ENCODE peak calls at places on chromosomes 5 and 9, in nine cellular contexts. R is GM04503; V is colonic mucosa; U is NCI-H1417; O is NCI-H774; I is naive thymus-derived CD8-positive, alpha-beta T cell; M is Right ventricle myocardium superior; X is HCEC 1CT; D is KG1. H is an unnamed sample.

GRCh38 chr9:89821081-89821480 is 216.3 kb downstream of the GADD45G start:
- DNase-seq in O (no peak), V (no peak), U (no peak), M (no peak), R (no peak), D (no peak), I (no peak), X (no peak), H (no peak)

GRCh38 chr5:168365581-168366081 is 74.2 kb downstream of the WWC1 start:
- DNase-seq in D (no peak), O (no peak), R (peak; percentile 27), V (peak; percentile 73), I (no peak), U (no peak), X (peak; percentile 73), M (no peak), H (no peak)

GRCh38 chr5:69217154-69217731 is 17.4 kb upstream of the CDK7 start:
- DNase-seq in V (no peak), M (no peak), D (peak; percentile 81), R (no peak), I (no peak), U (no peak), X (no peak), O (no peak), H (peak; percentile 94)

GRCh38 chr9:121838757-121839669 is 187.6 kb downstream of the DAB2IP start:
- DNase-seq in I (no peak), U (peak; percentile 13), R (no peak), D (no peak), X (peak; percentile 7), O (no peak), V (no peak), M (no peak), H (no peak)

GRCh38 chr9:93094294-93095204 is 1.5 kb upstream of the CARD19 start:
- DNase-seq in U (peak; percentile 52), V (peak; percentile 67), M (peak; percentile 81), X (no peak), R (no peak), D (no peak), I (peak; percentile 38), O (no peak), H (peak; percentile 70)

GRCh38 chr9:134193912-134194535 is 29.7 kb upstream of the RNU6ATAC start:
- DNase-seq in M (no peak), R (no peak), O (no peak), V (no peak), I (no peak), D (no peak), U (no peak), X (no peak), H (no peak)

GRCh38 chr9:126401107-126401506 is 74.5 kb downstream of the MVB12B start:
- DNase-seq in I (no peak), R (no peak), V (no peak), U (no peak), O (no peak), M (no peak), X (no peak), D (no peak), H (no peak)

GRCh38 chr9:128162215-128163026 is 2.4 kb downstream of the BBLN start:
- DNase-seq in O (no peak), U (no peak), X (no peak), V (no peak), I (no peak), R (no peak), M (peak; percentile 74), D (no peak), H (no peak)

GRCh38 chr9:81609782-81610738 is 79.3 kb downstream of the TLE1 start:
- DNase-seq in M (no peak), X (no peak), I (peak; percentile 15), V (no peak), R (no peak), U (no peak), D (peak; percentile 52), O (no peak), H (peak; percentile 56)

GRCh38 chr5:67577424-67577823 is 380.8 kb upstream of the CD180 start:
- DNase-seq in D (no peak), X (peak; percentile 86), U (peak; percentile 86), M (no peak), V (no peak), R (no peak), O (peak; percentile 5), I (no peak), H (no peak)

GRCh38 chr5:5344051-5344571 is 78.4 kb upstream of the ICE1 start:
- DNase-seq in D (no peak), X (no peak), O (no peak), M (no peak), R (no peak), V (no peak), U (no peak), I (no peak), H (no peak)

GRCh38 chr5:134892282-134892681 is 12.6 kb upstream of the PCBD2 start:
- DNase-seq in I (no peak), D (no peak), V (no peak), U (no peak), X (no peak), O (no peak), R (no peak), M (no peak), H (no peak)

GRCh38 chr9:135592625-135593024 is 31.1 kb downstream of the PAEP start:
- DNase-seq in D (no peak), M (no peak), I (no peak), V (no peak), U (no peak), O (no peak), R (no peak), X (no peak), H (no peak)

GRCh38 chr9:112378441-112379176 is 1.3 kb upstream of the HSDL2 start:
- DNase-seq in M (peak; percentile 54), U (peak; percentile 76), X (peak; percentile 4), O (no peak), D (no peak), I (no peak), V (peak; percentile 51), R (no peak), H (no peak)

GRCh38 chr9:93947409-93948070 is 7.6 kb downstream of the BARX1 start:
- DNase-seq in O (no peak), D (no peak), U (no peak), R (no peak), V (no peak), M (no peak), I (no peak), X (no peak), H (no peak)

GRCh38 chr5:68661237-68661636 is 432.6 kb upstream of the SLC30A5 start:
- DNase-seq in D (no peak), R (no peak), V (peak; percentile 46), X (peak; percentile 75), O (no peak), U (no peak), I (no peak), M (no peak), H (no peak)

GRCh38 chr5:78221964-78222451 is 72.5 kb downstream of the AP3B1 start:
- DNase-seq in O (no peak), I (no peak), X (peak; percentile 3), V (no peak), U (no peak), R (no peak), M (no peak), D (peak; percentile 44), H (peak; percentile 91)

GRCh38 chr9:81526587-81526986 is 162.8 kb downstream of the TLE1 start:
- DNase-seq in R (peak; percentile 56), D (no peak), M (no peak), O (no peak), X (peak; percentile 71), I (no peak), V (no peak), U (no peak), H (no peak)

GRCh38 chr9:99040911-99041582 is 63.9 kb upstream of the TGFBR1 start:
- DNase-seq in R (peak; percentile 73), V (no peak), U (no peak), M (no peak), D (no peak), I (no peak), O (no peak), X (peak; percentile 85), H (no peak)

GRCh38 chr5:40775846-40776657 is 20.3 kb upstream of the TTC33 start:
- DNase-seq in U (no peak), X (no peak), R (no peak), D (no peak), I (no peak), O (no peak), V (no peak), M (no peak), H (no peak)

GRCh38 chr9:104869801-104870200 is 58.2 kb downstream of the ABCA1 start:
- DNase-seq in X (peak; percentile 45), V (no peak), O (no peak), U (no peak), M (no peak), D (no peak), R (no peak), I (no peak), H (no peak)

GRCh38 chr5:145347026-145347616 is 488.0 kb downstream of the PRELID2 start:
- DNase-seq in R (peak; percentile 25), D (no peak), V (no peak), I (no peak), M (no peak), X (peak; percentile 69), O (no peak), U (peak; percentile 16), H (no peak)

GRCh38 chr5:115333164-115333563 is 36.7 kb upstream of the CCDC112 start:
- DNase-seq in M (no peak), X (no peak), U (no peak), V (no peak), R (no peak), D (no peak), O (no peak), I (no peak), H (no peak)

GRCh38 chr9:121945849-121946248 is 147.3 kb downstream of the TTLL11 start:
- DNase-seq in X (peak; percentile 64), D (no peak), U (no peak), V (no peak), R (peak; percentile 32), M (no peak), O (no peak), I (no peak), H (no peak)

GRCh38 chr5:133409210-133409674 is 203.1 kb downstream of the FSTL4 start:
- DNase-seq in X (no peak), I (no peak), D (no peak), V (no peak), R (no peak), O (no peak), M (no peak), U (no peak), H (no peak)

GRCh38 chr5:10592598-10592997 is 28.7 kb downstream of the ANKRD33B start:
- DNase-seq in U (no peak), R (no peak), M (no peak), I (no peak), V (no peak), O (no peak), X (no peak), D (no peak), H (no peak)

GRCh38 chr9:72485821-72486605 is 35.4 kb upstream of the TMC1 start:
- DNase-seq in R (no peak), X (no peak), V (no peak), M (no peak), O (no peak), D (no peak), U (no peak), I (no peak), H (no peak)

GRCh38 chr9:108521063-108521462 is 334.7 kb downstream of the ACTL7B start:
- DNase-seq in V (no peak), R (no peak), D (no peak), I (no peak), U (no peak), X (peak; percentile 56), M (no peak), O (no peak), H (no peak)

GRCh38 chr9:121169094-121169601 is 32.5 kb downstream of the RAB14 start:
- DNase-seq in I (peak; percentile 51), X (peak; percentile 25), O (no peak), M (no peak), U (no peak), D (no peak), R (no peak), V (no peak), H (no peak)

GRCh38 chr5:124935060-124935459 is 188.6 kb upstream of the ZNF608 start:
- DNase-seq in O (no peak), I (no peak), R (no peak), D (no peak), M (no peak), V (no peak), X (no peak), U (no peak), H (peak; percentile 25)

GRCh38 chr5:172052454-172053236 is 46.2 kb upstream of the FBXW11 start:
- DNase-seq in V (no peak), X (peak; percentile 14), D (no peak), I (no peak), R (peak; percentile 21), O (no peak), U (no peak), M (peak; percentile 86), H (no peak)

H was measured in B cell.